ENCODE peak calls at places on chromosomes 1 and 21, in seven cellular contexts. One of them, this sample, is unnamed.

GRCh38 chr21:42593815-42594157 is 59.6 kb upstream of the PDE9A start:
- DNase-seq in GM12865: no peak
- DNase-seq in foreskin fibroblast: no peak
- DNase-seq in kidney epithelial cell: no peak
- DNase-seq in PC-9: no peak
- DNase-seq in dorsolateral prefrontal cortex: no peak
- DNase-seq in neural progenitor cell: no peak
- DNase-seq in this sample: no peak

GRCh38 chr1:201184734-201185453 is 5.7 kb upstream of the IGFN1 start:
- DNase-seq in GM12865: peak
- DNase-seq in foreskin fibroblast: peak
- DNase-seq in kidney epithelial cell: peak
- DNase-seq in PC-9: peak
- DNase-seq in dorsolateral prefrontal cortex: no peak
- DNase-seq in neural progenitor cell: peak
- DNase-seq in this sample: no peak

GRCh38 chr1:200162258-200162657 is 134.7 kb downstream of the NR5A2 start:
- DNase-seq in GM12865: no peak
- DNase-seq in foreskin fibroblast: no peak
- DNase-seq in kidney epithelial cell: no peak
- DNase-seq in PC-9: no peak
- DNase-seq in dorsolateral prefrontal cortex: no peak
- DNase-seq in neural progenitor cell: no peak
- DNase-seq in this sample: no peak

GRCh38 chr1:61670016-61670415 is 54.9 kb downstream of the TM2D1 start:
- DNase-seq in GM12865: no peak
- DNase-seq in foreskin fibroblast: peak
- DNase-seq in kidney epithelial cell: no peak
- DNase-seq in PC-9: no peak
- DNase-seq in dorsolateral prefrontal cortex: no peak
- DNase-seq in neural progenitor cell: no peak
- DNase-seq in this sample: no peak

GRCh38 chr1:247574664-247575063 is 13.5 kb upstream of the OR2G2 start:
- DNase-seq in GM12865: no peak
- DNase-seq in foreskin fibroblast: no peak
- DNase-seq in kidney epithelial cell: no peak
- DNase-seq in PC-9: no peak
- DNase-seq in dorsolateral prefrontal cortex: no peak
- DNase-seq in neural progenitor cell: no peak
- DNase-seq in this sample: no peak

GRCh38 chr1:26775666-26776065 is 12.1 kb upstream of the PIGV start:
- DNase-seq in GM12865: no peak
- DNase-seq in foreskin fibroblast: no peak
- DNase-seq in kidney epithelial cell: no peak
- DNase-seq in PC-9: no peak
- DNase-seq in dorsolateral prefrontal cortex: no peak
- DNase-seq in neural progenitor cell: no peak
- DNase-seq in this sample: no peak

GRCh38 chr1:77175230-77175844 is 43.9 kb downstream of the PIGK start:
- DNase-seq in GM12865: no peak
- DNase-seq in foreskin fibroblast: no peak
- DNase-seq in kidney epithelial cell: no peak
- DNase-seq in PC-9: no peak
- DNase-seq in dorsolateral prefrontal cortex: no peak
- DNase-seq in neural progenitor cell: peak
- DNase-seq in this sample: no peak

GRCh38 chr1:21963477-21964217 is 13.2 kb upstream of the CELA3B start:
- DNase-seq in GM12865: peak
- DNase-seq in foreskin fibroblast: peak
- DNase-seq in kidney epithelial cell: no peak
- DNase-seq in PC-9: peak
- DNase-seq in dorsolateral prefrontal cortex: peak
- DNase-seq in neural progenitor cell: peak
- DNase-seq in this sample: no peak

GRCh38 chr1:207103892-207104373 is at the start of gene C4BPA:
- DNase-seq in GM12865: no peak
- DNase-seq in foreskin fibroblast: no peak
- DNase-seq in kidney epithelial cell: no peak
- DNase-seq in PC-9: no peak
- DNase-seq in dorsolateral prefrontal cortex: no peak
- DNase-seq in neural progenitor cell: no peak
- DNase-seq in this sample: no peak

GRCh38 chr1:160742428-160743127 is 3.5 kb downstream of the SLAMF7 start:
- DNase-seq in GM12865: peak
- DNase-seq in foreskin fibroblast: no peak
- DNase-seq in kidney epithelial cell: no peak
- DNase-seq in PC-9: no peak
- DNase-seq in dorsolateral prefrontal cortex: no peak
- DNase-seq in neural progenitor cell: no peak
- DNase-seq in this sample: no peak
- H3K4me3 ChIP-seq in GM12865: peak
- H3K4me3 ChIP-seq in foreskin fibroblast: no peak
- H3K4me3 ChIP-seq in kidney epithelial cell: no peak
- H3K4me3 ChIP-seq in PC-9: no peak
- H3K4me3 ChIP-seq in dorsolateral prefrontal cortex: no peak
- H3K4me3 ChIP-seq in neural progenitor cell: no peak
- H3K4me3 ChIP-seq in this sample: no peak

GRCh38 chr21:26769613-26770188 is 75.5 kb downstream of the ADAMTS1 start:
- DNase-seq in GM12865: no peak
- DNase-seq in foreskin fibroblast: no peak
- DNase-seq in kidney epithelial cell: no peak
- DNase-seq in PC-9: no peak
- DNase-seq in dorsolateral prefrontal cortex: no peak
- DNase-seq in neural progenitor cell: peak
- DNase-seq in this sample: no peak
- TF ChIP-seq CTCF in GM12865: peak
- TF ChIP-seq CTCF in foreskin fibroblast: peak
- TF ChIP-seq CTCF in kidney epithelial cell: peak
- TF ChIP-seq CTCF in PC-9: peak
- TF ChIP-seq CTCF in dorsolateral prefrontal cortex: peak
- TF ChIP-seq CTCF in neural progenitor cell: peak
- TF ChIP-seq CTCF in this sample: peak

DNA sequence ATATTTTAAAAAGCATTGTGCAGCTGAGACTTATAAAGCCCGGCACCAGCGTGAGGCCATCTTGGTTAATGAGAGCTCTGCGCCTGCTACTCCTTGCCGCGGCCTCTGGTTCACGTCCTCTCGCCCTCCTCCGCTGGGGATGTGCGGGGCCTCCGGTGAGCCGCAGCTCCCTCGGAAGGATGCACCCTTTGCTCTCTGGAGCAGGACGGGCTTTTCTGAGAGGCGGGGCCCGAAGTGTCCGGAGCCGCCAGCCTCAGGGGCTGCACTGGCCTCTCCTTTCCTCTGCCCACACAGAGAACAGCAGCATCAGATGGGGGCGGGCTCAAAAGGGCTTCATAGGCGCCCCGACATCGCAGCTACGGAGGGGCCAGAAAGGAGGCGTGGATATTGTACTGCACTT is 284.6 kb downstream of the CAMTA1 start:
- DNase-seq in GM12865: no peak
- DNase-seq in foreskin fibroblast: peak
- DNase-seq in kidney epithelial cell: no peak
- DNase-seq in PC-9: no peak
- DNase-seq in dorsolateral prefrontal cortex: no peak
- DNase-seq in neural progenitor cell: peak
- DNase-seq in this sample: no peak
- H3K4me3 ChIP-seq in GM12865: no peak
- H3K4me3 ChIP-seq in foreskin fibroblast: peak
- H3K4me3 ChIP-seq in kidney epithelial cell: peak
- H3K4me3 ChIP-seq in PC-9: no peak
- H3K4me3 ChIP-seq in dorsolateral prefrontal cortex: peak
- H3K4me3 ChIP-seq in neural progenitor cell: peak
- H3K4me3 ChIP-seq in this sample: peak

GRCh38 chr1:5950201-5950895 is 41.9 kb downstream of the NPHP4 start:
- DNase-seq in GM12865: no peak
- DNase-seq in foreskin fibroblast: no peak
- DNase-seq in kidney epithelial cell: no peak
- DNase-seq in PC-9: no peak
- DNase-seq in dorsolateral prefrontal cortex: peak
- DNase-seq in neural progenitor cell: no peak
- DNase-seq in this sample: no peak

GRCh38 chr1:5949761-5950100 is 42.5 kb downstream of the NPHP4 start:
- DNase-seq in GM12865: no peak
- DNase-seq in foreskin fibroblast: no peak
- DNase-seq in kidney epithelial cell: no peak
- DNase-seq in PC-9: no peak
- DNase-seq in dorsolateral prefrontal cortex: no peak
- DNase-seq in neural progenitor cell: no peak
- DNase-seq in this sample: no peak

GRCh38 chr1:5947978-5948680 is 44.1 kb downstream of the NPHP4 start:
- DNase-seq in GM12865: no peak
- DNase-seq in foreskin fibroblast: no peak
- DNase-seq in kidney epithelial cell: no peak
- DNase-seq in PC-9: no peak
- DNase-seq in dorsolateral prefrontal cortex: no peak
- DNase-seq in neural progenitor cell: no peak
- DNase-seq in this sample: no peak

GRCh38 chr1:5948681-5949005 is 43.6 kb downstream of the NPHP4 start:
- DNase-seq in GM12865: no peak
- DNase-seq in foreskin fibroblast: no peak
- DNase-seq in kidney epithelial cell: no peak
- DNase-seq in PC-9: no peak
- DNase-seq in dorsolateral prefrontal cortex: no peak
- DNase-seq in neural progenitor cell: no peak
- DNase-seq in this sample: no peak

GRCh38 chr1:5949074-5949760 is 43.0 kb downstream of the NPHP4 start:
- DNase-seq in GM12865: no peak
- DNase-seq in foreskin fibroblast: no peak
- DNase-seq in kidney epithelial cell: no peak
- DNase-seq in PC-9: no peak
- DNase-seq in dorsolateral prefrontal cortex: no peak
- DNase-seq in neural progenitor cell: peak
- DNase-seq in this sample: no peak
- TF ChIP-seq CTCF in GM12865: no peak
- TF ChIP-seq CTCF in foreskin fibroblast: no peak
- TF ChIP-seq CTCF in kidney epithelial cell: no peak
- TF ChIP-seq CTCF in PC-9: no peak
- TF ChIP-seq CTCF in dorsolateral prefrontal cortex: no peak
- TF ChIP-seq CTCF in neural progenitor cell: peak
- TF ChIP-seq CTCF in this sample: peak

DNA sequence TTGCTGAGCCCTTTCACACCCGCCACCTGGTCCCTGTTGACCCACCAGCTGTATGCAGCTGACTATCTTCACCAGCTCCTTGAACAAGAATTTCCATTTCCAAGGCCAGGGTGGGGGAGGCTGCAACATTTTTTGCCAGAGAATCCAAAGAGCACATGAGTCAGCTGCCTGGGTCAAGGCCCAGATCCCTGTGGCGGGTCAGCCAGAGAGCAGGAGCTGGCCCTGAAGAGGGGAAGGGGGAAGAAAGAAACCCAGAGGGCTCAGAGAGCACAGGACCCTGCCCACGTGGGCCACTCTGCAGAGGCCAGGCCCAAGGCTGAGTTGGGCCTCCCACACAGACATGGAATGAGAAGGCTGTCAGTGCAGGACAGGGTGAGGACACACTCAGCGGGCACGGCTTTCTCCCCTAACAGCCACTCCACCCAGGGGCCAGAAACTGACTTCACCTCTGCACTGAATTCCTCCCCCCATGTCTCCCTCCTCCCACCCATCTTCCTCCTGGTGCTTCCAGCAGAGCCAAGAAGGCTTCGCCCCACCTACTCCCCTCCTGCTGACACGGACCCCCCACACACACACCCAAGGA is 28.9 kb downstream of the S100A6 start:
- DNase-seq in GM12865: no peak
- DNase-seq in foreskin fibroblast: peak
- DNase-seq in kidney epithelial cell: no peak
- DNase-seq in PC-9: peak
- DNase-seq in dorsolateral prefrontal cortex: no peak
- DNase-seq in neural progenitor cell: no peak
- DNase-seq in this sample: peak
- H3K4me3 ChIP-seq in GM12865: no peak
- H3K4me3 ChIP-seq in foreskin fibroblast: no peak
- H3K4me3 ChIP-seq in kidney epithelial cell: no peak
- H3K4me3 ChIP-seq in PC-9: no peak
- H3K4me3 ChIP-seq in dorsolateral prefrontal cortex: no peak
- H3K4me3 ChIP-seq in neural progenitor cell: no peak
- H3K4me3 ChIP-seq in this sample: no peak

GRCh38 chr1:215710340-215710971 is 143.4 kb downstream of the KCTD3 start:
- DNase-seq in GM12865: peak
- DNase-seq in foreskin fibroblast: no peak
- DNase-seq in kidney epithelial cell: no peak
- DNase-seq in PC-9: no peak
- DNase-seq in dorsolateral prefrontal cortex: no peak
- DNase-seq in neural progenitor cell: peak
- DNase-seq in this sample: peak
- TF ChIP-seq CTCF in GM12865: peak
- TF ChIP-seq CTCF in foreskin fibroblast: peak
- TF ChIP-seq CTCF in kidney epithelial cell: peak
- TF ChIP-seq CTCF in PC-9: peak
- TF ChIP-seq CTCF in dorsolateral prefrontal cortex: peak
- TF ChIP-seq CTCF in neural progenitor cell: peak
- TF ChIP-seq CTCF in this sample: peak

DNA sequence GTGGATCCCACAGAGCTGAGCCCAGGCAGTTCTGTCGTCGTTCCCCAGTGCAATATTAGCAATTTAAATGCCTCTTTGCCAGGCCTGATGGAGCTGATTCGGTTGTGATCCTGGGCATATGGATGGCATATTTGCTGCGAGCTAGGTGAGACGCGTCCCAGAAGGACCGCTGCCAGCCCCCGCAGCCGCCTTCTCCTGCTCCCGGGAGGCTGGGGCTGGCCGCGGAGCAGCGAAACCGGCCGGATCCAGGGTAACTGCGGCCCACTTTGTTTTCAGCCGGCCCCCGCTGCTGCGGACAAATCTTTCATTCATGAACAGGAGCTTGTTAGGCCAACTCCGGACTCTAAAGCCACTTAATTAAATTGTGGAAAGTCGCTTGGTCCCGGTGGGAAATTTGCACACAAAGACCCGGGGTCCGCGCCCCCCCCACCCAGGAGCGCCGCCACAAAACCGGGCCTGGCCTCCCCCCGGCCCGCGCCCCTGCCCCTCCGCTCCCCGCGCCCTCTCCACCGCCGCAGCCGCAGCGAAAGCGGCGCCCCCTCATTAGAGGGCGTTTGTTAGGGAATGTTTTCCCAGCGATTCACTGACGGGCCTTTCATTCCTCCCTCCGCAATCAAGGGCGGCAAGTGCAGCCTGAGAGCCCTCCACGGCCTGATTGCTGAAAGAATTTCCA is 383.3 kb downstream of the RRAGC start:
- DNase-seq in GM12865: peak
- DNase-seq in foreskin fibroblast: no peak
- DNase-seq in kidney epithelial cell: no peak
- DNase-seq in PC-9: no peak
- DNase-seq in dorsolateral prefrontal cortex: peak
- DNase-seq in neural progenitor cell: peak
- DNase-seq in this sample: no peak
- H3K4me3 ChIP-seq in GM12865: peak
- H3K4me3 ChIP-seq in foreskin fibroblast: no peak
- H3K4me3 ChIP-seq in kidney epithelial cell: no peak
- H3K4me3 ChIP-seq in PC-9: no peak
- H3K4me3 ChIP-seq in dorsolateral prefrontal cortex: peak
- H3K4me3 ChIP-seq in neural progenitor cell: peak
- H3K4me3 ChIP-seq in this sample: no peak

This sample was measured in retinal pigment epithelial cell.